ENCODE peak calls at places on chromosome 19, in eight cellular contexts. T is dorsolateral prefrontal cortex, E is AG10803, U is colonic mucosa, Z is fibroblast of pulmonary artery, N is vagina, I is GM12865, O is cardiac muscle cell. B is an unnamed sample.

GRCh38 chr19:408441-409005 is 424 bp downstream of the C2CD4C start:
- DNase-seq in T (no peak), E (no peak), U (no peak), Z (no peak), N (no peak), I (no peak), O (no peak), B (no peak)

GRCh38 chr19:40803857-40804782 is 5.1 kb downstream of the EGLN2 start:
- DNase-seq in T (no peak), E (no peak), U (peak), Z (no peak), N (no peak), I (peak), O (no peak), B (no peak)

GRCh38 chr19:55095260-55096060 is 19.8 kb downstream of the EPS8L1 start:
- DNase-seq in T (no peak), E (no peak), U (no peak), Z (no peak), N (no peak), I (no peak), O (no peak), B (no peak)

GRCh38 chr19:43425567-43426392 is 11.1 kb downstream of the TEX101 start:
- DNase-seq in T (no peak), E (peak), U (peak), Z (peak), N (no peak), I (no peak), O (peak), B (no peak)

GRCh38 chr19:19602136-19602712 is 16.3 kb downstream of the PBX4 start:
- DNase-seq in T (no peak), E (no peak), U (peak), Z (no peak), N (no peak), I (no peak), O (no peak), B (no peak)

GRCh38 chr19:15971217-15971616 is 22.4 kb downstream of the OR10H4 start:
- DNase-seq in T (no peak), E (no peak), U (no peak), Z (no peak), N (no peak), I (peak), O (no peak), B (no peak)

GRCh38 chr19:38917921-38918491 is 6.0 kb upstream of the CCER2 start:
- DNase-seq in T (no peak), E (no peak), U (no peak), Z (peak), N (no peak), I (no peak), O (peak), B (no peak)

GRCh38 chr19:850221-850978 is 1.7 kb upstream of the ELANE start:
- DNase-seq in T (peak), E (peak), U (peak), Z (peak), N (no peak), I (no peak), O (peak), B (peak)

GRCh38 chr19:56955637-56956216 is 115.2 kb upstream of the PEG3 start:
- DNase-seq in T (no peak), E (no peak), U (no peak), Z (no peak), N (no peak), I (no peak), O (no peak), B (no peak)

GRCh38 chr19:7257148-7258041 is 36.8 kb downstream of the INSR start:
- DNase-seq in T (no peak), E (peak), U (peak), Z (peak), N (no peak), I (no peak), O (peak), B (no peak)

GRCh38 chr19:13978306-13978705 is 26.0 kb downstream of the DCAF15 start:
- DNase-seq in T (peak), E (no peak), U (peak), Z (peak), N (no peak), I (no peak), O (peak), B (no peak)

GRCh38 chr19:1451916-1452801 is 2.2 kb downstream of the APC2 start:
- DNase-seq in T (peak), E (no peak), U (no peak), Z (no peak), N (no peak), I (no peak), O (no peak), B (no peak)

GRCh38 chr19:56671613-56671994 is at the start of gene ZNF835:
- DNase-seq in T (peak), E (no peak), U (peak), Z (peak), N (no peak), I (peak), O (peak), B (no peak)

GRCh38 chr19:58218899-58219298 is 9.8 kb upstream of the ZNF544 start:
- DNase-seq in T (no peak), E (no peak), U (no peak), Z (peak), N (no peak), I (peak), O (peak), B (no peak)

GRCh38 chr19:16405091-16405490 is 66.7 kb downstream of the EPS15L1 start:
- DNase-seq in T (no peak), E (no peak), U (no peak), Z (no peak), N (no peak), I (no peak), O (no peak), B (no peak)

GRCh38 chr19:30447276-30447870 is 75.2 kb downstream of the ZNF536 start:
- DNase-seq in T (no peak), E (peak), U (no peak), Z (no peak), N (no peak), I (no peak), O (no peak), B (peak)

GRCh38 chr19:21604351-21604926 is 99.0 kb downstream of the ZNF429 start:
- DNase-seq in T (no peak), E (peak), U (peak), Z (no peak), N (no peak), I (no peak), O (peak), B (no peak)

GRCh38 chr19:17089238-17089637 is 13.7 kb downstream of the MYO9B start:
- DNase-seq in T (no peak), E (peak), U (no peak), Z (peak), N (no peak), I (no peak), O (peak), B (no peak)

GRCh38 chr19:55484571-55485438 is at the start of gene NAT14:
- DNase-seq in T (no peak), E (peak), U (no peak), Z (peak), N (no peak), I (peak), O (peak), B (no peak)

GRCh38 chr19:12838893-12839656 is 760 bp downstream of the MAST1 start:
- DNase-seq in T (peak), E (no peak), U (no peak), Z (no peak), N (no peak), I (no peak), O (no peak), B (no peak)

GRCh38 chr19:40347476-40348124 is 597 bp downstream of the C19orf47 start:
- DNase-seq in T (no peak), E (no peak), U (no peak), Z (no peak), N (no peak), I (no peak), O (no peak), B (no peak)

GRCh38 chr19:39131255-39131755 is 5.7 kb downstream of the PAK4 start:
- DNase-seq in T (no peak), E (no peak), U (no peak), Z (peak), N (no peak), I (no peak), O (peak), B (no peak)

GRCh38 chr19:50493171-50493570 is 16.5 kb upstream of the GARIN5A start:
- DNase-seq in T (no peak), E (no peak), U (no peak), Z (no peak), N (no peak), I (no peak), O (no peak), B (no peak)

GRCh38 chr19:49149652-49150105 is 5.5 kb downstream of the HRC start:
- DNase-seq in T (peak), E (peak), U (peak), Z (peak), N (no peak), I (no peak), O (peak), B (no peak)

GRCh38 chr19:43752287-43752875 is 2.4 kb downstream of the SMG9 start:
- DNase-seq in T (no peak), E (no peak), U (no peak), Z (no peak), N (no peak), I (peak), O (no peak), B (no peak)

DNA sequence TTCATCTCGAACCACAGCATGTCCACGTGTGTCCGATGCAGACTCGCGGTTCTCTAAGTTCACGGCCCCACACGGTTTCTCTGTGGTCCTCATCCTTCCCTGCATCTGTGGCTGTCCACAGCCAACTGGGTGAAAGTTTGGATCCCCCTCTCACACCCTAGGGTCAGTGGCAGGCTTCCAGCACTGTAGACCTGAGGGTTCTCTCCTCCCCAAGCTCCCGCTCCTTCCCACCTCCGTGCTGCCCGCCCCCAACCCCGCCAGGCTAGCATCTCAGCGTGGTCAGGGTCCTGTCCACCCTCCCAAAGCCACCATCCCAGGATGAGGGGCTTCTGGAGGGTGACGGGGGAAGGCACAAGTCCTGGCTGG is 3.0 kb downstream of the ANGPTL4 start:
- DNase-seq in T (no peak), E (peak), U (no peak), Z (peak), N (no peak), I (no peak), O (peak), B (no peak)
- TF ChIP-seq CTCF in T (no peak), E (no peak), U (no peak), Z (no peak), N (no peak), I (no peak), O (no peak), B (no peak)

GRCh38 chr19:42252365-42253244 is 2.3 kb downstream of the ERF start:
- DNase-seq in T (peak), E (peak), U (no peak), Z (peak), N (no peak), I (no peak), O (peak), B (no peak)

GRCh38 chr19:42250249-42250665 is 4.7 kb downstream of the ERF start:
- DNase-seq in T (no peak), E (no peak), U (no peak), Z (no peak), N (no peak), I (no peak), O (no peak), B (no peak)

GRCh38 chr19:42249769-42250168 is 5.2 kb downstream of the ERF start:
- DNase-seq in T (no peak), E (no peak), U (no peak), Z (no peak), N (no peak), I (no peak), O (no peak), B (no peak)

GRCh38 chr19:42250666-42251531 is 4.0 kb downstream of the ERF start:
- DNase-seq in T (peak), E (peak), U (no peak), Z (peak), N (no peak), I (no peak), O (peak), B (no peak)

GRCh38 chr19:42251572-42251990 is 3.3 kb downstream of the ERF start:
- DNase-seq in T (no peak), E (no peak), U (no peak), Z (no peak), N (no peak), I (no peak), O (no peak), B (no peak)
- H3K4me3 ChIP-seq in T (peak), E (peak), U (no peak), Z (peak), N (peak), I (no peak), O (no peak), B (peak)

GRCh38 chr19:44961821-44962220 is 6.6 kb downstream of the CLPTM1 start:
- DNase-seq in T (no peak), E (no peak), U (no peak), Z (no peak), N (no peak), I (no peak), O (no peak), B (no peak)
- TF ChIP-seq CTCF in T (no peak), E (no peak), U (no peak), Z (no peak), N (no peak), I (no peak), O (no peak), B (no peak)

GRCh38 chr19:35002037-35002535 is 2.0 kb downstream of the GRAMD1A start:
- DNase-seq in T (no peak), E (no peak), U (no peak), Z (no peak), N (no peak), I (no peak), O (no peak), B (no peak)
- H3K4me3 ChIP-seq in T (no peak), E (no peak), U (no peak), Z (peak), N (no peak), I (no peak), O (no peak), B (peak)

DNA sequence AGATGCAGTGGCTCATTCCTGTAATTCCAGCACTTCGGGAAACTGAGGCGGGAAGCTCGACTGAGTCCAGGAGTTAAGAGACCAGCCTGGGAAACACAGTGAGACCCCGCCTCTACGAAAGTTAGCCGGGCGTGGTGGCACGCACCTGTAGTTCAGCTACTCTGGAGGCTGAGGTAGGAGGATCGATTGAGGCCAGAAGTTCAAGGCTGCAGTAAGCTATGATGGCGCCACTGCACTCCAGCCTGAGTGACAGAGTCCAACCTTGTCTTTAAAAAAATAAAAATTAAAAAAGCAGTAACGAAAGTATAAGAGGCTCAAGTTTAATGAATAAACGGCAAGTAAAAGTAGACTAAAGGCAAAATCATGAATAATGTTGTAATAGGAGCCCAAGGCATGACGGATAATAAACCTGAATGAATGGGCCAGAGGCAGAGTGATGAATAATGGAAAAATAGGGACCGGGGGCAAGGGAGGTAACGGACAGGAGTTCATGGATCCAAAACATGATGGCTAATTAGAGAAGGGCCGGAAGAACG is 1.2 kb upstream of the TOMM40 start:
- DNase-seq in T (no peak), E (no peak), U (no peak), Z (no peak), N (no peak), I (peak), O (no peak), B (no peak)
- TF ChIP-seq CTCF in T (no peak), E (no peak), U (no peak), Z (no peak), N (no peak), I (no peak), O (no peak), B (no peak)

GRCh38 chr19:45638930-45639729 is at the start of gene EML2:
- DNase-seq in T (no peak), E (peak), U (peak), Z (no peak), N (no peak), I (peak), O (peak), B (no peak)

GRCh38 chr19:45640849-45641273 is 1.7 kb upstream of the EML2 start:
- DNase-seq in T (no peak), E (no peak), U (peak), Z (no peak), N (no peak), I (peak), O (no peak), B (no peak)

GRCh38 chr19:45636902-45637301 is 2.3 kb downstream of the EML2 start:
- DNase-seq in T (no peak), E (no peak), U (no peak), Z (no peak), N (no peak), I (no peak), O (no peak), B (no peak)

GRCh38 chr19:45636275-45636674 is 2.9 kb downstream of the EML2 start:
- DNase-seq in T (no peak), E (no peak), U (no peak), Z (no peak), N (no peak), I (no peak), O (no peak), B (no peak)

GRCh38 chr19:45637890-45638667 is 1.1 kb downstream of the EML2 start:
- DNase-seq in T (no peak), E (peak), U (peak), Z (peak), N (no peak), I (no peak), O (peak), B (no peak)
- H3K4me3 ChIP-seq in T (no peak), E (peak), U (peak), Z (peak), N (peak), I (peak), O (peak), B (peak)

GRCh38 chr19:47002106-47002766 is 17.4 kb upstream of the NPAS1 start:
- DNase-seq in T (no peak), E (no peak), U (peak), Z (no peak), N (no peak), I (no peak), O (no peak), B (no peak)
- TF ChIP-seq CTCF in T (no peak), E (peak), U (no peak), Z (no peak), N (no peak), I (no peak), O (peak), B (no peak)